ENCODE peak calls at places on chromosomes 7 and 10, in five cellular contexts. One of them, this sample, is unnamed.
A peak's percentile ranks its signal among the peaks of the same experiment; 100 is the strongest.

GRCh38 chr7:100147278-100147677 is 1.4 kb upstream of the LAMTOR4 start:
- DNase-seq in cardiac muscle cell: no peak
- DNase-seq in fibroblast of pulmonary artery: no peak
- DNase-seq in adrenal gland: no peak
- DNase-seq in AG10803: no peak
- DNase-seq in this sample: no peak

GRCh38 chr7:129532375-129532774 is 30.0 kb downstream of the SMKR1 start:
- DNase-seq in fibroblast of pulmonary artery: no peak
- DNase-seq in adrenal gland: no peak
- DNase-seq in cardiac muscle cell: no peak
- DNase-seq in AG10803: no peak
- DNase-seq in this sample: no peak

GRCh38 chr7:151244156-151244870 is 4.2 kb downstream of the SMARCD3 start:
- DNase-seq in cardiac muscle cell: peak; percentile 64
- DNase-seq in adrenal gland: peak; percentile 58
- DNase-seq in fibroblast of pulmonary artery: peak; percentile 64
- DNase-seq in AG10803: peak; percentile 41
- DNase-seq in this sample: peak; percentile 35

GRCh38 chr7:134851141-134851540 is 71.7 kb downstream of the CALD1 start:
- DNase-seq in AG10803: no peak
- DNase-seq in cardiac muscle cell: no peak
- DNase-seq in adrenal gland: no peak
- DNase-seq in fibroblast of pulmonary artery: no peak
- DNase-seq in this sample: no peak

GRCh38 chr10:31757374-31757773 is 171.3 kb downstream of the ARHGAP12 start:
- DNase-seq in AG10803: peak; percentile 68
- DNase-seq in adrenal gland: peak; percentile 74
- DNase-seq in fibroblast of pulmonary artery: no peak
- DNase-seq in cardiac muscle cell: no peak
- DNase-seq in this sample: peak; percentile 19

GRCh38 chr7:108063520-108063933 is 60.6 kb upstream of the LAMB1 start:
- DNase-seq in fibroblast of pulmonary artery: no peak
- DNase-seq in adrenal gland: no peak
- DNase-seq in AG10803: no peak
- DNase-seq in cardiac muscle cell: no peak
- DNase-seq in this sample: no peak

GRCh38 chr7:155298288-155298833 is 683 bp downstream of the INSIG1 start:
- DNase-seq in cardiac muscle cell: no peak
- DNase-seq in fibroblast of pulmonary artery: peak; percentile 25
- DNase-seq in AG10803: peak; percentile 18
- DNase-seq in adrenal gland: peak; percentile 21
- DNase-seq in this sample: no peak

GRCh38 chr10:93073539-93074136 is at the start of gene CYP26A1:
- DNase-seq in adrenal gland: no peak
- DNase-seq in AG10803: no peak
- DNase-seq in cardiac muscle cell: no peak
- DNase-seq in fibroblast of pulmonary artery: no peak
- DNase-seq in this sample: no peak

GRCh38 chr10:111077715-111078504 is 1.1 kb downstream of the ADRA2A start:
- DNase-seq in AG10803: no peak
- DNase-seq in fibroblast of pulmonary artery: peak; percentile 10
- DNase-seq in cardiac muscle cell: peak; percentile 25
- DNase-seq in adrenal gland: no peak
- DNase-seq in this sample: peak; percentile 9

GRCh38 chr10:92407305-92408016 is 116.5 kb downstream of the MARCHF5 start:
- DNase-seq in cardiac muscle cell: peak; percentile 10
- DNase-seq in fibroblast of pulmonary artery: peak; percentile 15
- DNase-seq in adrenal gland: peak; percentile 23
- DNase-seq in AG10803: no peak
- DNase-seq in this sample: no peak

GRCh38 chr10:124654686-124655085 is 89.5 kb downstream of the FAM53B start:
- DNase-seq in adrenal gland: no peak
- DNase-seq in cardiac muscle cell: no peak
- DNase-seq in AG10803: no peak
- DNase-seq in fibroblast of pulmonary artery: no peak
- DNase-seq in this sample: no peak

GRCh38 chr10:58164517-58164916 is 103.2 kb downstream of the IPMK start:
- DNase-seq in cardiac muscle cell: no peak
- DNase-seq in fibroblast of pulmonary artery: no peak
- DNase-seq in AG10803: no peak
- DNase-seq in adrenal gland: no peak
- DNase-seq in this sample: no peak

GRCh38 chr10:38102889-38103288 is 8.8 kb downstream of the ZNF37A start:
- DNase-seq in fibroblast of pulmonary artery: no peak
- DNase-seq in cardiac muscle cell: no peak
- DNase-seq in AG10803: no peak
- DNase-seq in adrenal gland: no peak
- DNase-seq in this sample: no peak

GRCh38 chr7:5429857-5430611 is 6.4 kb upstream of the TNRC18 start:
- DNase-seq in adrenal gland: peak; percentile 65
- DNase-seq in cardiac muscle cell: peak; percentile 52
- DNase-seq in AG10803: peak; percentile 82
- DNase-seq in fibroblast of pulmonary artery: no peak
- DNase-seq in this sample: no peak

GRCh38 chr10:117241541-117242462 is 888 bp downstream of the SLC18A2 start:
- DNase-seq in cardiac muscle cell: peak; percentile 12
- DNase-seq in AG10803: peak; percentile 7
- DNase-seq in fibroblast of pulmonary artery: no peak
- DNase-seq in adrenal gland: peak; percentile 16
- DNase-seq in this sample: no peak

GRCh38 chr10:119829429-119829828 is 43.2 kb downstream of the MCMBP start:
- DNase-seq in AG10803: no peak
- DNase-seq in fibroblast of pulmonary artery: no peak
- DNase-seq in cardiac muscle cell: no peak
- DNase-seq in adrenal gland: no peak
- DNase-seq in this sample: no peak

GRCh38 chr7:16688249-16688648 is 42.3 kb downstream of the BZW2 start:
- DNase-seq in adrenal gland: no peak
- DNase-seq in AG10803: no peak
- DNase-seq in cardiac muscle cell: no peak
- DNase-seq in fibroblast of pulmonary artery: no peak
- DNase-seq in this sample: no peak

GRCh38 chr7:112360681-112361080 is 89.6 kb upstream of the IFRD1 start:
- DNase-seq in cardiac muscle cell: no peak
- DNase-seq in fibroblast of pulmonary artery: no peak
- DNase-seq in adrenal gland: no peak
- DNase-seq in AG10803: peak; percentile 5
- DNase-seq in this sample: no peak

GRCh38 chr10:121337356-121337936 is 260.8 kb downstream of the FGFR2 start:
- DNase-seq in cardiac muscle cell: no peak
- DNase-seq in AG10803: no peak
- DNase-seq in adrenal gland: no peak
- DNase-seq in fibroblast of pulmonary artery: no peak
- DNase-seq in this sample: no peak

GRCh38 chr7:94972296-94972695 is 64.9 kb downstream of the PPP1R9A start:
- DNase-seq in fibroblast of pulmonary artery: no peak
- DNase-seq in cardiac muscle cell: no peak
- DNase-seq in adrenal gland: peak; percentile 47
- DNase-seq in AG10803: peak; percentile 53
- DNase-seq in this sample: peak; percentile 67

GRCh38 chr10:42954776-42955492 is 121.9 kb upstream of the RET start:
- DNase-seq in fibroblast of pulmonary artery: no peak
- DNase-seq in cardiac muscle cell: no peak
- DNase-seq in AG10803: no peak
- DNase-seq in adrenal gland: no peak
- DNase-seq in this sample: no peak

GRCh38 chr7:149239345-149240143 is at the start of gene ZNF212:
- DNase-seq in fibroblast of pulmonary artery: peak; percentile 84
- DNase-seq in cardiac muscle cell: peak; percentile 90
- DNase-seq in AG10803: peak; percentile 85
- DNase-seq in adrenal gland: peak; percentile 94
- DNase-seq in this sample: peak; percentile 90

GRCh38 chr10:27052646-27053045 is 47.6 kb downstream of the ANKRD26 start:
- DNase-seq in AG10803: no peak
- DNase-seq in adrenal gland: no peak
- DNase-seq in cardiac muscle cell: no peak
- DNase-seq in fibroblast of pulmonary artery: no peak
- DNase-seq in this sample: no peak

GRCh38 chr10:73768881-73769280 is 13.0 kb upstream of the CHCHD1 start:
- DNase-seq in adrenal gland: no peak
- DNase-seq in cardiac muscle cell: no peak
- DNase-seq in fibroblast of pulmonary artery: no peak
- DNase-seq in AG10803: no peak
- DNase-seq in this sample: no peak
- TF ChIP-seq CTCF in adrenal gland: no peak
- TF ChIP-seq CTCF in cardiac muscle cell: no peak
- TF ChIP-seq CTCF in fibroblast of pulmonary artery: no peak
- TF ChIP-seq CTCF in AG10803: no peak
- TF ChIP-seq CTCF in this sample: no peak

GRCh38 chr10:44925224-44925623 is 14.1 kb downstream of the TMEM72 start:
- DNase-seq in cardiac muscle cell: peak; percentile 38
- DNase-seq in AG10803: no peak
- DNase-seq in fibroblast of pulmonary artery: peak; percentile 26
- DNase-seq in adrenal gland: no peak
- DNase-seq in this sample: no peak
- TF ChIP-seq CTCF in cardiac muscle cell: peak; percentile 33
- TF ChIP-seq CTCF in AG10803: no peak
- TF ChIP-seq CTCF in fibroblast of pulmonary artery: peak; percentile 27
- TF ChIP-seq CTCF in adrenal gland: no peak
- TF ChIP-seq CTCF in this sample: peak; percentile 31

GRCh38 chr7:1883834-1884582 is 213.9 kb downstream of the ELFN1 start:
- DNase-seq in fibroblast of pulmonary artery: no peak
- DNase-seq in cardiac muscle cell: no peak
- DNase-seq in adrenal gland: no peak
- DNase-seq in AG10803: no peak
- DNase-seq in this sample: no peak
- TF ChIP-seq CTCF in fibroblast of pulmonary artery: no peak
- TF ChIP-seq CTCF in cardiac muscle cell: no peak
- TF ChIP-seq CTCF in adrenal gland: no peak
- TF ChIP-seq CTCF in AG10803: no peak
- TF ChIP-seq CTCF in this sample: peak; percentile 8

GRCh38 chr10:83518779-83519178 is 620.5 kb upstream of the GHITM start:
- DNase-seq in fibroblast of pulmonary artery: no peak
- DNase-seq in cardiac muscle cell: no peak
- DNase-seq in adrenal gland: no peak
- DNase-seq in AG10803: no peak
- DNase-seq in this sample: no peak
- TF ChIP-seq CTCF in fibroblast of pulmonary artery: no peak
- TF ChIP-seq CTCF in cardiac muscle cell: no peak
- TF ChIP-seq CTCF in adrenal gland: no peak
- TF ChIP-seq CTCF in AG10803: no peak
- TF ChIP-seq CTCF in this sample: no peak

GRCh38 chr7:41711283-41712064 is 8.6 kb upstream of the INHBA start:
- DNase-seq in cardiac muscle cell: peak; percentile 36
- DNase-seq in AG10803: no peak
- DNase-seq in adrenal gland: peak; percentile 35
- DNase-seq in fibroblast of pulmonary artery: peak; percentile 45
- DNase-seq in this sample: no peak
- TF ChIP-seq CTCF in cardiac muscle cell: peak; percentile 47
- TF ChIP-seq CTCF in AG10803: peak; percentile 51
- TF ChIP-seq CTCF in adrenal gland: peak; percentile 25
- TF ChIP-seq CTCF in fibroblast of pulmonary artery: peak; percentile 51
- TF ChIP-seq CTCF in this sample: peak; percentile 52

DNA sequence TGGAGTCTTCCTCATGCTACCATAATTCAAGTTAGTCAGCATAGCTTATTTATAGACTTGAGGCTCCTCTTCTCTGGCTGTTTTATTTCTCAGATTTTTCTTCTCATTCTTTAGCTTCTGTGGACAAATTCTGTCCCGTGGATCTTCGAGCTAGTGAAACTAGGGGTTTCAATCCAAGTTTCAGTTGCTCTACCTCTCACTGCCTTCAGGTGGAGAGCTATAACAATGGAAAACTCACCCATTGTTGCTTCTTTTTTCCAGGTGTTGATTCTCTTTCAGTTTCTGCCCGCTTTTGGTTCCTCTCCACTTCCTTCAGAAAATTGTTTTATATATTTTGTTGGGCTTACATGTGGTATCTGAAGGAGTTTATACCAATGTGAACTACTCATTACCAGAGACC is 266.0 kb downstream of the TCF7L2 start:
- DNase-seq in AG10803: peak; percentile 8
- DNase-seq in cardiac muscle cell: no peak
- DNase-seq in fibroblast of pulmonary artery: no peak
- DNase-seq in adrenal gland: no peak
- DNase-seq in this sample: peak; percentile 20
- TF ChIP-seq CTCF in AG10803: peak; percentile 45
- TF ChIP-seq CTCF in cardiac muscle cell: no peak
- TF ChIP-seq CTCF in fibroblast of pulmonary artery: no peak
- TF ChIP-seq CTCF in adrenal gland: no peak
- TF ChIP-seq CTCF in this sample: peak; percentile 20

GRCh38 chr10:86085136-86085535 is 281.5 kb downstream of the GRID1 start:
- DNase-seq in adrenal gland: no peak
- DNase-seq in cardiac muscle cell: no peak
- DNase-seq in AG10803: no peak
- DNase-seq in fibroblast of pulmonary artery: no peak
- DNase-seq in this sample: no peak

GRCh38 chr10:86085686-86086085 is 280.9 kb downstream of the GRID1 start:
- DNase-seq in cardiac muscle cell: no peak
- DNase-seq in fibroblast of pulmonary artery: no peak
- DNase-seq in adrenal gland: no peak
- DNase-seq in AG10803: no peak
- DNase-seq in this sample: no peak

GRCh38 chr10:86086418-86086817 is 280.2 kb downstream of the GRID1 start:
- DNase-seq in AG10803: no peak
- DNase-seq in cardiac muscle cell: no peak
- DNase-seq in adrenal gland: no peak
- DNase-seq in fibroblast of pulmonary artery: no peak
- DNase-seq in this sample: no peak

GRCh38 chr10:86090807-86091206 is 275.8 kb downstream of the GRID1 start:
- DNase-seq in fibroblast of pulmonary artery: no peak
- DNase-seq in cardiac muscle cell: no peak
- DNase-seq in AG10803: no peak
- DNase-seq in adrenal gland: no peak
- DNase-seq in this sample: no peak

GRCh38 chr10:86087716-86088115 is 278.9 kb downstream of the GRID1 start:
- DNase-seq in fibroblast of pulmonary artery: no peak
- DNase-seq in cardiac muscle cell: no peak
- DNase-seq in adrenal gland: no peak
- DNase-seq in AG10803: no peak
- DNase-seq in this sample: no peak
- TF ChIP-seq CTCF in fibroblast of pulmonary artery: no peak
- TF ChIP-seq CTCF in cardiac muscle cell: no peak
- TF ChIP-seq CTCF in adrenal gland: no peak
- TF ChIP-seq CTCF in AG10803: no peak
- TF ChIP-seq CTCF in this sample: no peak

GRCh38 chr7:153941061-153941460 is 111.1 kb upstream of the DPP6 start:
- DNase-seq in fibroblast of pulmonary artery: no peak
- DNase-seq in cardiac muscle cell: no peak
- DNase-seq in AG10803: no peak
- DNase-seq in adrenal gland: no peak
- DNase-seq in this sample: no peak
- TF ChIP-seq CTCF in fibroblast of pulmonary artery: no peak
- TF ChIP-seq CTCF in cardiac muscle cell: no peak
- TF ChIP-seq CTCF in AG10803: no peak
- TF ChIP-seq CTCF in adrenal gland: no peak
- TF ChIP-seq CTCF in this sample: no peak

DNA sequence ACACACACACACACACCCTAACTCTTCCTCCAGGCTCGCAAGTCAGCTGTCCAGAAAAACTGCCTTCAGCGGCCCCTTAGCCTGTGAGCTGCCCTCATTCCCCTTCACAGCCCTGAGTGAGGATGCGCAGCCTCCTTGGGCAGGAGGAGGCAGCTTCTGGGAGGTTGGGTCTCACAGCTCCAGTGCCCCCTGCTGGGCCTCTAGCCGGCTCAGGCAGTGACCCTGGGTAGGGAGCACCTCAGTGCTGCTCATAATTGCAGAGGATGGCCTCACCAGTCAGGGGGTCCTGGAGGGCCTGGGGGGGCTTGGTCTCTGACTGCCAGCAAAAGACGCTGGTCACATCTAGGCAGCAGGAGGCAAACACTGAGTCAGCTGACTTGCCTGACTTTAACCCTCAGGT is 43.7 kb downstream of the ZNF273 start:
- DNase-seq in adrenal gland: no peak
- DNase-seq in AG10803: no peak
- DNase-seq in cardiac muscle cell: peak; percentile 32
- DNase-seq in fibroblast of pulmonary artery: peak; percentile 4
- DNase-seq in this sample: no peak
- TF ChIP-seq CTCF in adrenal gland: no peak
- TF ChIP-seq CTCF in AG10803: no peak
- TF ChIP-seq CTCF in cardiac muscle cell: peak; percentile 38
- TF ChIP-seq CTCF in fibroblast of pulmonary artery: peak; percentile 15
- TF ChIP-seq CTCF in this sample: no peak

This sample was measured in astrocyte of the spinal cord.